ENCODE peak calls at places on chromosomes 5 and 9, in eight cellular contexts. J is choroid plexus epithelial cell, W is transverse colon, V is K562, L is lung, Z is heart left ventricle, D is psoas muscle, F is prostate gland. U is an unnamed sample.
A peak's percentile ranks its signal among the peaks of the same experiment; 100 is the strongest.

GRCh38 chr9:127417130-127418036 is 6.8 kb upstream of the ZNF79 start:
- DNase-seq in J (no peak), W (no peak), V (no peak), L (no peak), Z (no peak), D (no peak), F (peak; percentile 36), U (peak; percentile 81)

GRCh38 chr5:175252234-175252805 is 191.7 kb downstream of the DRD1 start:
- DNase-seq in J (no peak), W (no peak), V (no peak), L (no peak), Z (no peak), D (no peak), F (no peak), U (no peak)

GRCh38 chr5:159807586-159807985 is 108.7 kb upstream of the ADRA1B start:
- DNase-seq in J (no peak), W (no peak), V (no peak), L (no peak), Z (no peak), D (no peak), F (no peak), U (peak; percentile 34)

GRCh38 chr9:36959681-36960574 is 74.1 kb downstream of the PAX5 start:
- DNase-seq in J (no peak), W (no peak), V (no peak), L (no peak), Z (no peak), D (no peak), F (no peak), U (no peak)

GRCh38 chr9:36560813-36561212 is 11.9 kb upstream of the MELK start:
- DNase-seq in J (peak; percentile 68), W (no peak), V (no peak), L (no peak), Z (no peak), D (no peak), F (no peak), U (peak; percentile 21)

GRCh38 chr5:142426129-142426641 is 101.4 kb upstream of the SPRY4 start:
- DNase-seq in J (peak; percentile 84), W (peak; percentile 42), V (no peak), L (no peak), Z (peak; percentile 84), D (peak; percentile 70), F (no peak), U (no peak)

GRCh38 chr5:158940977-158941376 is 158.7 kb downstream of the EBF1 start:
- DNase-seq in J (no peak), W (no peak), V (no peak), L (no peak), Z (no peak), D (no peak), F (no peak), U (no peak)

GRCh38 chr9:33048054-33048465 is 23.0 kb downstream of the DNAJA1 start:
- DNase-seq in J (no peak), W (no peak), V (no peak), L (no peak), Z (no peak), D (no peak), F (no peak), U (no peak)

GRCh38 chr9:116055536-116055935 is 98.1 kb upstream of the PAPPA start:
- DNase-seq in J (peak; percentile 52), W (no peak), V (no peak), L (no peak), Z (no peak), D (no peak), F (no peak), U (peak; percentile 74)

GRCh38 chr9:121612511-121612998 is 38.9 kb upstream of the DAB2IP start:
- DNase-seq in J (no peak), W (peak; percentile 53), V (no peak), L (peak; percentile 52), Z (peak; percentile 53), D (peak; percentile 75), F (peak; percentile 48), U (no peak)

GRCh38 chr5:100691545-100691944 is 156.4 kb downstream of the FAM174A start:
- DNase-seq in J (peak; percentile 79), W (no peak), V (no peak), L (no peak), Z (no peak), D (no peak), F (no peak), U (no peak)

GRCh38 chr5:172007153-172007794 is 836 bp upstream of the FBXW11 start:
- DNase-seq in J (peak; percentile 38), W (no peak), V (no peak), L (no peak), Z (no peak), D (no peak), F (no peak), U (peak; percentile 28)

GRCh38 chr5:54785729-54786548 is 199.5 kb downstream of the ESM1 start:
- DNase-seq in J (peak; percentile 23), W (peak; percentile 67), V (peak; percentile 46), L (peak; percentile 36), Z (peak; percentile 38), D (no peak), F (peak; percentile 5), U (peak; percentile 49)

GRCh38 chr5:129243058-129243457 is 148.5 kb downstream of the ISOC1 start:
- DNase-seq in J (peak; percentile 3), W (no peak), V (no peak), L (no peak), Z (no peak), D (no peak), F (no peak), U (peak; percentile 70)

GRCh38 chr9:97900103-97900737 is 22.1 kb downstream of the TRMO start:
- DNase-seq in J (peak; percentile 50), W (no peak), V (no peak), L (no peak), Z (no peak), D (no peak), F (no peak), U (peak; percentile 19)

GRCh38 chr5:62460578-62460983 is 48.0 kb downstream of the IPO11 start:
- DNase-seq in J (peak; percentile 80), W (no peak), V (peak; percentile 24), L (no peak), Z (no peak), D (no peak), F (no peak), U (peak; percentile 71)

GRCh38 chr9:93910196-93910595 is 45.0 kb downstream of the BARX1 start:
- DNase-seq in J (no peak), W (no peak), V (no peak), L (no peak), Z (no peak), D (no peak), F (no peak), U (no peak)

GRCh38 chr9:121288874-121289553 is 21.1 kb downstream of the GSN start:
- DNase-seq in J (peak; percentile 90), W (peak; percentile 65), V (no peak), L (no peak), Z (peak; percentile 82), D (peak; percentile 72), F (peak; percentile 72), U (peak; percentile 71)

GRCh38 chr5:163867324-163867723 is 361.9 kb downstream of the MAT2B start:
- DNase-seq in J (peak; percentile 81), W (no peak), V (no peak), L (no peak), Z (no peak), D (no peak), F (no peak), U (no peak)

GRCh38 chr5:139877129-139877597 is 81.6 kb downstream of the PSD2 start:
- DNase-seq in J (no peak), W (no peak), V (no peak), L (no peak), Z (no peak), D (peak; percentile 48), F (no peak), U (no peak)

GRCh38 chr5:146188358-146188757 is 5.9 kb upstream of the LARS1 start:
- DNase-seq in J (no peak), W (no peak), V (no peak), L (no peak), Z (no peak), D (no peak), F (no peak), U (peak; percentile 68)

GRCh38 chr5:151605559-151605958 is 14.4 kb upstream of the FAT2 start:
- DNase-seq in J (no peak), W (no peak), V (no peak), L (no peak), Z (no peak), D (no peak), F (no peak), U (no peak)

GRCh38 chr5:151298063-151298462 is 5.5 kb downstream of the SLC36A3 start:
- DNase-seq in J (peak; percentile 78), W (no peak), V (no peak), L (peak; percentile 37), Z (no peak), D (no peak), F (no peak), U (peak; percentile 58)

GRCh38 chr9:136923881-136924280 is 20.7 kb downstream of the FBXW5 start:
- DNase-seq in J (no peak), W (no peak), V (no peak), L (no peak), Z (no peak), D (no peak), F (no peak), U (no peak)
- TF ChIP-seq CTCF in J (no peak), W (no peak), V (no peak), L (no peak), Z (no peak), D (no peak), F (no peak), U (no peak)

DNA sequence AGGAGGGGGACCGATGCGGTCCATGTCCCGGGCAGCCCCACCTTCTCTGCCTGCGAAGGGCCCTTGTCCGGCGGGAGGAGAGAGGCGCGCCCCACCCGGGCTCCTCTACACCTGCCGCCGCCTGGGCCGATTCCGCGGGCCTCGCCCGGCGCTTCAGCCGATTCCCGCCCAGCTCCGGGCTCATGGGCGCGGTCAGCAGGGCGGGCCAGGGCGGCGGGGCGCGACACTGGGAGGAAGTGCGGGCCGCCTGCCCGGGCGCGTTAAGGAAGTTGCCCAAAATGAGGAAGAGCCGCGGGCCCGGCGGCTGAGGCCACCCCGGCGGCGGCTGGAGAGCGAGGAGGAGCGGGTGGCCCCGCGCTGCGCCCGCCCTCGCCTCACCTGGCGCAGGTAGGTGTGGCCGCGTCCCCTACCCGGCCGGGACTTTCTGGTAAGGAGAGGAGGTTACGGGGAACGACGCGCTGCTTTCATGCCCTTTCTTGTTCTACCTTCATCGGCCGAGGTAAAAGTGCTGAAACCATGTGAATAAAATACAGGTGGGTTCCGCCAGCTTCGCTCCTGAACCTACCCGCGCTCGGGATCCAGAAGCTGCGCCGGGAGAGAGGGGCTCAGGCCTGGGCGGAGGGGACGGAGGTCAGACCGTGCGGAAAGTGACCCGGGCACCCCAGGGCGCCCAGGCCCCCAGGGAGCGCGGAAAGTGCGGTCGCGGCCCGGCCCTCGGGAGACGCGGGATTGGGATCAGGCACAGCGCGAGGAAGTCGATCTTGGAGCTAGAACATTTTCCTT is at the start of gene SYK:
- DNase-seq in J (no peak), W (peak; percentile 87), V (peak; percentile 49), L (peak; percentile 70), Z (peak; percentile 66), D (peak; percentile 77), F (peak; percentile 27), U (no peak)
- H3K4me3 ChIP-seq in J (no peak within 1 kb of the TSS), W (peak within 1 kb of the TSS; percentile 55), V (peak within 1 kb of the TSS; percentile 51), L (peak within 1 kb of the TSS; percentile 50), Z (peak within 1 kb of the TSS; percentile 42), D (peak within 1 kb of the TSS; percentile 57), F (peak within 1 kb of the TSS; percentile 32), U (no peak within 1 kb of the TSS)

GRCh38 chr5:59367791-59368394 is 525.6 kb downstream of the PDE4D start:
- DNase-seq in J (peak; percentile 90), W (peak; percentile 66), V (no peak), L (peak; percentile 60), Z (peak; percentile 68), D (peak; percentile 54), F (peak; percentile 63), U (peak; percentile 57)
- TF ChIP-seq CTCF in J (peak; percentile 93), W (peak; percentile 73), V (peak; percentile 19), L (peak; percentile 42), Z (peak; percentile 65), D (peak; percentile 82), F (no peak), U (peak; percentile 82)

GRCh38 chr9:134390537-134390936 is 64.3 kb downstream of the RXRA start:
- DNase-seq in J (no peak), W (no peak), V (no peak), L (no peak), Z (no peak), D (peak; percentile 63), F (no peak), U (no peak)
- H3K4me3 ChIP-seq in J (no peak overlapping the region), W (no peak overlapping the region), V (no peak overlapping the region), L (no peak overlapping the region), Z (no peak overlapping the region), D (no peak overlapping the region), F (no peak overlapping the region), U (no peak overlapping the region)

U was measured in foreskin fibroblast.